ENCODE peak calls at places on chromosome 16, in nine cellular contexts. V is uterus; E is aorta; I is body of pancreas; A is CD8-positive, alpha-beta T cell; Y is mesendoderm; L is neural progenitor cell; F is upper lobe of left lung; U is right lobe of liver. T is an unnamed sample.

GRCh38 chr16:53434436-53435065 is at the start of gene RBL2:
- DNase-seq in A (peak), I (peak), F (peak), Y (peak), U (peak), E (peak), V (peak), L (peak), T (peak)

GRCh38 chr16:74073471-74073870 is 223.1 kb upstream of the PSMD7 start:
- DNase-seq in F (no peak), I (no peak), L (no peak), A (no peak), U (peak), V (no peak), Y (no peak), E (no peak), T (no peak)

GRCh38 chr16:84582958-84583516 is 34.8 kb downstream of the COTL1 start:
- DNase-seq in E (no peak), I (no peak), V (no peak), L (no peak), F (no peak), A (no peak), Y (no peak), U (no peak), T (no peak)

GRCh38 chr16:57744646-57744903 is 9.0 kb downstream of the KATNB1 start:
- DNase-seq in F (no peak), E (peak), I (no peak), U (no peak), L (no peak), Y (no peak), V (no peak), A (no peak), T (no peak)

GRCh38 chr16:50338371-50339231 is 30.2 kb downstream of the BRD7 start:
- DNase-seq in L (no peak), A (no peak), I (no peak), F (no peak), Y (no peak), U (no peak), E (no peak), V (no peak), T (no peak)

GRCh38 chr16:67641779-67642708 is 2.9 kb upstream of the CARMIL2 start:
- DNase-seq in U (peak), A (no peak), E (peak), I (peak), L (no peak), Y (no peak), F (no peak), V (no peak), T (peak)

GRCh38 chr16:75462804-75463203 is 1.7 kb downstream of the TMEM170A start:
- DNase-seq in E (no peak), F (no peak), Y (no peak), A (no peak), I (no peak), L (no peak), V (no peak), U (no peak), T (no peak)

GRCh38 chr16:10839271-10839661 is 20.7 kb upstream of the TVP23A start:
- DNase-seq in A (no peak), I (peak), U (no peak), F (no peak), V (no peak), E (no peak), Y (no peak), L (peak), T (peak)

GRCh38 chr16:1559446-1559975 is 26.0 kb downstream of the TMEM204 start:
- DNase-seq in A (peak), I (no peak), U (no peak), L (no peak), F (no peak), V (no peak), E (no peak), Y (no peak), T (no peak)

GRCh38 chr16:67928561-67929364 is 2.9 kb downstream of the CTRL start:
- DNase-seq in E (peak), L (peak), F (no peak), A (peak), V (peak), I (peak), Y (peak), U (peak), T (peak)

GRCh38 chr16:57530531-57531252 is 5.7 kb downstream of the CCDC102A start:
- DNase-seq in A (no peak), I (peak), U (no peak), E (no peak), Y (no peak), L (no peak), V (peak), F (peak), T (peak)

GRCh38 chr16:50213939-50214519 is 52.3 kb upstream of the ADCY7 start:
- DNase-seq in A (no peak), F (no peak), E (no peak), L (peak), V (no peak), U (no peak), Y (peak), I (no peak), T (no peak)

GRCh38 chr16:70576431-70577255 is 53.0 kb downstream of the SF3B3 start:
- DNase-seq in A (no peak), I (no peak), Y (peak), U (no peak), E (no peak), V (no peak), F (no peak), L (no peak), T (no peak)

GRCh38 chr16:55035037-55035436 is 104.4 kb downstream of the IRX5 start:
- DNase-seq in F (no peak), U (peak), A (no peak), E (no peak), Y (peak), I (peak), L (peak), V (no peak), T (no peak)

GRCh38 chr16:66420396-66420795 is 6.7 kb upstream of the BEAN1 start:
- DNase-seq in E (no peak), V (no peak), A (no peak), I (no peak), F (no peak), Y (no peak), L (no peak), U (no peak), T (no peak)

GRCh38 chr16:54936979-54937672 is 6.5 kb downstream of the IRX5 start:
- DNase-seq in E (no peak), A (no peak), U (no peak), Y (peak), L (peak), I (no peak), V (no peak), F (peak), T (peak)

GRCh38 chr16:87626905-87627304 is 24.6 kb downstream of the JPH3 start:
- DNase-seq in I (no peak), Y (no peak), E (no peak), U (no peak), L (no peak), A (no peak), V (no peak), F (no peak), T (no peak)

GRCh38 chr16:57301126-57301817 is 16.8 kb upstream of the PLLP start:
- DNase-seq in Y (peak), E (no peak), F (no peak), V (peak), I (no peak), A (no peak), U (peak), L (no peak), T (no peak)

GRCh38 chr16:55532227-55532626 is 23.4 kb downstream of the LPCAT2 start:
- DNase-seq in L (no peak), Y (no peak), F (no peak), I (no peak), A (no peak), V (no peak), U (no peak), E (no peak), T (no peak)

GRCh38 chr16:87392823-87393679 is 915 bp downstream of the MAP1LC3B start:
- DNase-seq in I (peak), A (peak), U (peak), Y (peak), E (peak), V (peak), L (peak), F (peak), T (peak)

GRCh38 chr16:30065943-30066881 is 652 bp downstream of the ALDOA start:
- DNase-seq in F (peak), L (peak), U (no peak), A (peak), Y (peak), V (peak), E (no peak), I (peak), T (peak)

GRCh38 chr16:66247516-66248089 is 118.9 kb upstream of the CDH5 start:
- DNase-seq in F (no peak), E (no peak), I (no peak), Y (no peak), A (no peak), V (peak), U (no peak), L (no peak), T (no peak)

GRCh38 chr16:20866161-20866772 is 33.9 kb downstream of the DCUN1D3 start:
- DNase-seq in U (peak), I (peak), V (no peak), A (no peak), L (peak), F (no peak), E (peak), Y (peak), T (no peak)

GRCh38 chr16:17245727-17246576 is 224.8 kb downstream of the XYLT1 start:
- DNase-seq in A (no peak), Y (peak), I (no peak), F (no peak), E (no peak), V (no peak), U (no peak), L (peak), T (no peak)

GRCh38 chr16:68506331-68507053 is 32.6 kb upstream of the ZFP90 start:
- DNase-seq in U (no peak), V (no peak), F (no peak), L (no peak), A (no peak), I (no peak), E (no peak), Y (peak), T (no peak)

GRCh38 chr16:2037631-2038358 is 9.8 kb downstream of the NTHL1 start:
- DNase-seq in Y (no peak), A (no peak), V (no peak), L (no peak), I (no peak), U (no peak), E (no peak), F (peak), T (peak)

GRCh38 chr16:24700549-24701392 is 28.7 kb upstream of the TNRC6A start:
- DNase-seq in F (no peak), Y (peak), L (no peak), E (peak), V (peak), I (peak), A (no peak), U (peak), T (no peak)

GRCh38 chr16:1626776-1627175 is 14.6 kb downstream of the CRAMP1 start:
- DNase-seq in Y (no peak), A (no peak), V (no peak), E (no peak), U (no peak), I (no peak), L (no peak), F (no peak), T (no peak)

GRCh38 chr16:47565454-47565853 is 104.3 kb downstream of the PHKB start:
- DNase-seq in I (peak), L (no peak), Y (no peak), F (no peak), V (no peak), E (peak), U (peak), A (no peak), T (peak)
- H3K4me3 ChIP-seq in I (no peak), L (no peak), Y (no peak), F (no peak), V (no peak), E (no peak), U (no peak), A (no peak), T (no peak)

GRCh38 chr16:15887283-15887682 is 1.1 kb downstream of the CEP20 start:
- DNase-seq in F (no peak), L (no peak), Y (no peak), U (no peak), V (no peak), A (no peak), E (no peak), I (no peak), T (no peak)
- H3K27ac ChIP-seq in F (no peak), L (no peak), Y (no peak), U (no peak), V (no peak), A (no peak), E (no peak), I (no peak), T (no peak)

DNA sequence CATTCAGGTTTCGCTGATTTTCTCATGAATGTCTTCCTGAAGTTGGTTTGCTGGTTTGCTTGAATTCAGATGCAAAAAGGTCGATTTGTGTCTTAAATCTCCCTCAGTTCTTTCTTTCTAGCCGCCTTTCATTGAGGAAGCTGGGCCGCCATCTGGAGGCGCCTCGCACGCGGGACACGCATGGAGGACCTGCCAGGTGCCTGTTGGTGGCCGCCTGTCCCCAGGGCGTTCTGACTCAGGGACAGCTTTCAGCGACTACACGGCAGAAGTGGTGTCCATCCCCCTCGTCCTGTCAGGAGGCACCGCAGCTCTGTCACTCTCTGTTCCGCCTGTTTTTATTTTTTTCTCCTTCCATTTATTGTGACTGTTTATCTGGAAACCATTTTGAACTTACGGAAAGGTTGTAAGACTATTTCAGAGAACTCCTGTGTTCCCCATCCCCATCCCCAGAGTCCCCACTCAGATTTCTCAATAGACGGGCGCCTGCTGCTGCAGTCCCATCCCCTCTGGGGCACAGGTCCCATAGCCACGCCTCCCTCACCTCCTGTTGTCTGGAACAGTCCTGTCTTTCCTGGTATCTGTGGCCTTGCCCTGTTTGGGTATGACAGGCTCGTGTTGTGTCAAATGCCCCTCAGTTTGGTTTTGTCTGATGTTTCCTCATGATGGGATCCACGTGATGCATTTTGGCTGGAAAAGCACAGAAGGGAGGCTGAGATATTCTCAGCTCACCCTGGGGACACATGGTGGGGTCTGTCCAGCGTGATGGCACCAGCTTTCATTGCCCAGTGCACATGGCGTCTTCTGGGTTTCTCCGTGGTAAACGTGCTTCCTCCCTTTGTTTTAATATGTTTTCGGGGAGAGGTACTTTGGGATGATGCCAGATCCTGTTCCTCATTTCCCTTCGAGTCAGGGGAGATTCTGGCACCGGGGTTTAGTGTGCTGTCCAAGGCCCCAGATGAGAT is 33.4 kb downstream of the COX4I1 start:
- DNase-seq in U (no peak), I (no peak), L (no peak), Y (no peak), A (no peak), F (peak), E (peak), V (no peak), T (no peak)
- H3K4me3 ChIP-seq in U (no peak), I (no peak), L (no peak), Y (no peak), A (no peak), F (no peak), E (no peak), V (no peak), T (no peak)

GRCh38 chr16:86244188-86244587 is 266.1 kb upstream of the FOXF1 start:
- DNase-seq in I (no peak), F (no peak), Y (no peak), U (no peak), L (no peak), A (no peak), V (no peak), E (no peak), T (no peak)
- H3K27ac ChIP-seq in I (no peak), F (peak), Y (no peak), U (no peak), L (no peak), A (no peak), V (no peak), E (no peak), T (peak)

GRCh38 chr16:83136924-83137323 is 510.2 kb downstream of the CDH13 start:
- DNase-seq in Y (no peak), E (no peak), U (no peak), L (no peak), I (no peak), F (no peak), A (no peak), V (peak), T (no peak)
- H3K4me3 ChIP-seq in Y (no peak), E (no peak), U (no peak), L (no peak), I (no peak), F (peak), A (no peak), V (peak), T (peak)

T was measured in upper lobe of right lung.